ENCODE peak calls at places on chromosomes 3 and 15, in ten cellular contexts. L is AG10803, C is K562, X is cardiac fibroblast, D is HFFc6, J is activated B cell treated with CpG ODN at 0.5 μM for 24 hours, I is heart right ventricle, G is osteocyte, R is Caco-2, N is astrocyte. V is an unnamed sample.

GRCh38 chr3:38454179-38454883 is 641 bp downstream of the ACVR2B start:
- DNase-seq in N (no peak), I (no peak), L (peak; percentile 25), R (peak; percentile 50), G (no peak), J (no peak), X (no peak), D (no peak), C (peak; percentile 69), V (peak; percentile 30)

GRCh38 chr15:64870350-64870749 is 28.6 kb downstream of the PLEKHO2 start:
- DNase-seq in L (no peak), C (no peak), I (no peak), R (no peak), D (no peak), N (no peak), G (no peak), J (no peak), X (no peak), V (no peak)

GRCh38 chr3:171446801-171447578 is 13.2 kb downstream of the TNIK start:
- DNase-seq in I (no peak), C (peak; percentile 83), N (peak; percentile 89), D (peak; percentile 90), J (no peak), R (no peak), G (no peak), L (peak; percentile 63), X (no peak), V (no peak)

GRCh38 chr15:42733027-42733426 is 3.9 kb downstream of the CDAN1 start:
- DNase-seq in X (no peak), I (no peak), D (no peak), L (no peak), R (no peak), C (no peak), J (no peak), N (no peak), G (peak; percentile 44), V (no peak)

GRCh38 chr15:62853114-62853832 is 189.3 kb upstream of the TPM1 start:
- DNase-seq in J (no peak), G (no peak), L (peak; percentile 41), C (no peak), I (no peak), R (no peak), X (no peak), N (no peak), D (no peak), V (peak; percentile 55)

GRCh38 chr15:85073556-85074194 is 92.0 kb downstream of the PDE8A start:
- DNase-seq in L (peak; percentile 5), N (peak; percentile 12), X (no peak), G (no peak), D (peak; percentile 16), I (no peak), R (no peak), C (no peak), J (no peak), V (no peak)

GRCh38 chr15:62391565-62392262 is 226.6 kb upstream of the C2CD4B start:
- DNase-seq in C (peak; percentile 28), G (peak; percentile 87), L (peak; percentile 63), J (peak; percentile 20), D (peak; percentile 12), N (peak; percentile 51), I (peak; percentile 34), X (peak; percentile 65), R (peak; percentile 64), V (peak; percentile 49)

GRCh38 chr3:45944830-45945620 is 1.8 kb downstream of the CXCR6 start:
- DNase-seq in I (no peak), D (no peak), G (no peak), R (no peak), N (no peak), C (no peak), X (no peak), L (no peak), J (no peak), V (no peak)

GRCh38 chr15:70853855-70854668 is at the start of gene LARP6:
- DNase-seq in R (peak; percentile 80), X (peak; percentile 60), C (no peak), N (no peak), L (peak; percentile 53), J (peak; percentile 18), I (peak; percentile 62), G (peak; percentile 90), D (no peak), V (no peak)

GRCh38 chr3:194879991-194880939 is 194.6 kb downstream of the FAM43A start:
- DNase-seq in I (peak; percentile 84), N (peak; percentile 57), J (no peak), X (peak; percentile 87), L (peak; percentile 53), D (no peak), C (no peak), R (no peak), G (peak; percentile 75), V (no peak)

GRCh38 chr15:82315519-82316246 is 33.6 kb downstream of the GOLGA6L10 start:
- DNase-seq in D (no peak), N (no peak), R (no peak), J (no peak), I (peak; percentile 60), C (no peak), L (no peak), X (no peak), G (no peak), V (no peak)

GRCh38 chr3:42667096-42667522 is 13.6 kb downstream of the ZBTB47 start:
- DNase-seq in L (no peak), X (no peak), N (no peak), J (no peak), C (no peak), D (no peak), R (no peak), I (no peak), G (peak; percentile 76), V (no peak)

GRCh38 chr3:137041251-137041650 is 83.5 kb downstream of the IL20RB start:
- DNase-seq in D (no peak), G (no peak), C (no peak), R (no peak), J (no peak), N (no peak), I (no peak), L (no peak), X (no peak), V (no peak)

GRCh38 chr3:137032465-137033120 is 74.8 kb downstream of the IL20RB start:
- DNase-seq in C (peak; percentile 77), N (peak; percentile 61), D (peak; percentile 79), I (peak; percentile 90), J (peak; percentile 61), G (peak; percentile 90), R (peak; percentile 79), L (peak; percentile 75), X (peak; percentile 88), V (peak; percentile 91)

GRCh38 chr3:137039570-137039969 is 81.8 kb downstream of the IL20RB start:
- DNase-seq in I (no peak), X (no peak), J (no peak), L (no peak), N (no peak), G (no peak), R (no peak), C (no peak), D (no peak), V (no peak)

GRCh38 chr3:137035631-137036030 is 77.8 kb downstream of the IL20RB start:
- DNase-seq in J (no peak), I (no peak), G (no peak), C (peak; percentile 40), X (peak; percentile 29), N (no peak), R (peak; percentile 27), D (no peak), L (no peak), V (no peak)
- TF ChIP-seq CTCF in J (no peak), I (no peak), G (peak; percentile 16), C (peak; percentile 42), X (peak; percentile 38), N (peak; percentile 7), R (peak; percentile 40), D (peak; percentile 61), L (peak; percentile 46), V (no peak)

GRCh38 chr3:146163584-146163983 is 2.6 kb upstream of the PLOD2 start:
- DNase-seq in I (no peak), N (peak; percentile 97), D (peak; percentile 90), G (no peak), C (no peak), L (peak; percentile 97), R (no peak), J (no peak), X (peak; percentile 93), V (no peak)
- TF ChIP-seq CTCF in I (no peak), N (peak; percentile 44), D (peak; percentile 70), G (peak; percentile 17), C (no peak), L (peak; percentile 52), R (no peak), J (no peak), X (peak; percentile 37), V (peak; percentile 22)

GRCh38 chr15:69700380-69700779 is 247.8 kb downstream of the RPLP1 start:
- DNase-seq in I (no peak), G (no peak), R (no peak), J (no peak), C (no peak), L (no peak), N (no peak), D (no peak), X (no peak), V (no peak)
- TF ChIP-seq CTCF in I (no peak), G (no peak), R (no peak), J (no peak), C (no peak), L (no peak), N (no peak), D (no peak), X (no peak), V (no peak)

GRCh38 chr3:129023909-129024308 is 22.8 kb downstream of the EFCC1 start:
- DNase-seq in L (no peak), D (peak; percentile 36), X (no peak), J (no peak), C (peak; percentile 28), R (no peak), I (no peak), N (no peak), G (no peak), V (no peak)
- TF ChIP-seq CTCF in L (peak; percentile 26), D (peak; percentile 48), X (peak; percentile 23), J (no peak), C (no peak), R (peak; percentile 25), I (peak; percentile 42), N (no peak), G (peak; percentile 15), V (no peak)

GRCh38 chr3:170021083-170021482 is 16.7 kb upstream of the GPR160 start:
- DNase-seq in I (no peak), G (no peak), D (no peak), L (no peak), R (no peak), N (no peak), J (no peak), X (peak; percentile 10), C (no peak), V (no peak)
- TF ChIP-seq CTCF in I (peak; percentile 27), G (no peak), D (peak; percentile 46), L (no peak), R (no peak), N (no peak), J (no peak), X (peak; percentile 28), C (peak; percentile 10), V (no peak)

DNA sequence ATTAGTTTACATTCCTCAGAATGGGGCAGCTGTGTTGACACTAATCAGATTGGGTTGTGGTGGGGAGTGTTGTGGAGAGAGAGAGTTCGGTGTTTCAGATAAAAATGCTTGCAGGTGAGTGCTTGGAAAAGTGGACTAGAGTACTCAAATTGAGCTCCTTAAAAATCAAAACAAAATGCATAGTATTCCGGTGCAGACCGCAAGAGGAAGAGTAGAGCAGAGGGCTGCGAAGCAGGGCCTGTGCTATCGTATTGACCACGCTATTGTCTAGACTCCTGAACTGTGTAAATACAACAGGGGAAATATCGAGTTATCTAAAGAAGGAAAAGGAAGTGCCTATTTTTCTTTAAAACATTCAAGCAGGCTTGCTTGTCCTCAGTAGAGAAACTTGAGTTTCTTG is 159.5 kb downstream of the TP63 start:
- DNase-seq in N (no peak), G (no peak), C (no peak), X (no peak), L (no peak), D (no peak), R (peak; percentile 14), I (no peak), J (no peak), V (no peak)
- TF ChIP-seq CTCF in N (no peak), G (no peak), C (no peak), X (no peak), L (no peak), D (no peak), R (no peak), I (no peak), J (no peak), V (no peak)